ENCODE peak calls at places on chromosome 2, in six cellular contexts. G, P, V, I, B and M are unnamed samples. For H3K27me3, the result is how much of the 10 kb centered on the place peaks cover.

GRCh38 chr2:6077585-6077984 is 385.4 kb downstream of the SOX11 start:
- DNase-seq in G (no peak), P (no peak), V (no peak), I (no peak), B (no peak), M (no peak)

GRCh38 chr2:150909090-150909489 is 352.6 kb downstream of the RBM43 start:
- DNase-seq in G (no peak), P (no peak), V (no peak), I (no peak), B (no peak), M (no peak)

GRCh38 chr2:157620956-157621355 is 7.7 kb downstream of the ACVR1C start:
- DNase-seq in G (peak), P (no peak), V (no peak), I (no peak), B (no peak), M (no peak)

GRCh38 chr2:219570194-219570923 is 980 bp downstream of the OBSL1 start:
- DNase-seq in G (peak), P (no peak), V (no peak), I (no peak), B (no peak), M (peak)

GRCh38 chr2:46780801-46781445 is 134.7 kb downstream of the MCFD2 start:
- DNase-seq in G (peak), P (no peak), V (no peak), I (no peak), B (peak), M (no peak)

GRCh38 chr2:119197529-119198266 is 25.9 kb upstream of the STEAP3 start:
- DNase-seq in G (peak), P (no peak), V (no peak), I (no peak), B (no peak), M (no peak)

GRCh38 chr2:31877008-31877407 is 133.8 kb downstream of the MEMO1 start:
- DNase-seq in G (peak), P (no peak), V (no peak), I (no peak), B (no peak), M (no peak)

GRCh38 chr2:115294999-115295398 is 852.6 kb downstream of the DPP10 start:
- DNase-seq in G (no peak), P (no peak), V (no peak), I (no peak), B (no peak), M (no peak)

GRCh38 chr2:26356771-26357170 is 10.2 kb upstream of the ADGRF3 start:
- DNase-seq in G (peak), P (no peak), V (no peak), I (no peak), B (no peak), M (no peak)

GRCh38 chr2:203682688-203683130 is 23.7 kb upstream of the CD28 start:
- DNase-seq in G (peak), P (no peak), V (no peak), I (no peak), B (no peak), M (no peak)

GRCh38 chr2:100524331-100524730 is 38.5 kb upstream of the PDCL3 start:
- DNase-seq in G (peak), P (no peak), V (no peak), I (no peak), B (no peak), M (no peak)

GRCh38 chr2:157749684-157750083 is 121.0 kb upstream of the ACVR1C start:
- DNase-seq in G (no peak), P (no peak), V (no peak), I (no peak), B (no peak), M (no peak)

GRCh38 chr2:119888673-119889072 is 124.2 kb upstream of the EPB41L5 start:
- DNase-seq in G (peak), P (no peak), V (no peak), I (no peak), B (no peak), M (no peak)

GRCh38 chr2:165114345-165114943 is 89.4 kb downstream of the SCN3A start:
- DNase-seq in G (peak), P (no peak), V (no peak), I (no peak), B (no peak), M (no peak)

GRCh38 chr2:158113896-158114295 is 12.2 kb downstream of the UPP2 start:
- DNase-seq in G (no peak), P (no peak), V (no peak), I (no peak), B (no peak), M (no peak)

GRCh38 chr2:68948695-68949094 is 4.0 kb downstream of the GKN2 start:
- DNase-seq in G (no peak), P (no peak), V (no peak), I (no peak), B (no peak), M (no peak)

GRCh38 chr2:148021059-148021985 is at the start of gene MBD5:
- DNase-seq in G (peak), P (peak), V (peak), I (peak), B (peak), M (peak)

GRCh38 chr2:23606968-23607367 is 222.0 kb downstream of the KLHL29 start:
- DNase-seq in G (peak), P (no peak), V (peak), I (no peak), B (peak), M (no peak)

GRCh38 chr2:220191031-220191430 is 563.6 kb downstream of the SLC4A3 start:
- DNase-seq in G (peak), P (no peak), V (no peak), I (no peak), B (no peak), M (no peak)

GRCh38 chr2:172100080-172101007 is 2.4 kb downstream of the DLX2 start:
- DNase-seq in G (no peak), P (no peak), V (peak), I (no peak), B (no peak), M (no peak)

GRCh38 chr2:182378759-182379158 is 48.1 kb downstream of the PDE1A start:
- DNase-seq in G (no peak), P (no peak), V (no peak), I (no peak), B (no peak), M (no peak)

GRCh38 chr2:166376873-166377272 is 1.1 kb upstream of the SCN9A start:
- DNase-seq in G (no peak), P (no peak), V (no peak), I (no peak), B (no peak), M (no peak)

DNA sequence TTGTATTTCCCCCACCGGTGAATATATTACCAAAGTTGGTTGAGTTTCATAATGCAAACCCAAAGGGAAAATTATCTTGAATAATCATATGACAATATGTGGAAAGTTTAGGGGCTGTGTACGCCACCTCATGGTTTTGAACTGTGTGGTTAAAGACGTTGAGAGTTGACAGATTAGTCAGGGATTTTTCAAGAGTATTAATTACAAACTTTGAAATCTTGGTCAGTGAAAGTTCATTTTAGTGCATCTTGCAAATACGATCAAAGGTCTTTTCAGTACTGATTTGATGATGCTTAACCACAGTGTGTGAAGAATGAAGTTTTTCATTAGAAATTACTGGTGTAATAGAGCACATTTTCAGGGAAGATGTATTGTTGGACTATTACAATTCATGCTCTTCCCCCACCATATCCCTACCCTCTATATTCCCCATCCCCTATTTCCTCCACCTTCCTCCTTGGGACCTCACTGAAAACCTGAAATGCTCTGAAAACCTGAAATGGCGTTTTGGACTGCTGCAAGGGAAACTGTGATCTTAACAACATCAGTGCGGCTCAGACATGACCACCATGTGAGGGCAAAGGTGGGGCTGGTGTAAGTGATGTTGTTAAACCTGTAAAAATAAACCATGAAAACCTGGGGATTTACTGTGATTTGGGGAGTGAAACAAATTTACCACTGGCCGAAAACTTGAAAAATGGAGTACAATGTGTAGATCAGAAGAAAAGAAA is 4.5 kb upstream of the BCL2L11 start:
- DNase-seq in G (no peak), P (no peak), V (no peak), I (no peak), B (no peak), M (no peak)
- H3K27me3 ChIP-seq in G (under half), P (under half), V (half or more), I (under half), B (half or more), M (under half)

DNA sequence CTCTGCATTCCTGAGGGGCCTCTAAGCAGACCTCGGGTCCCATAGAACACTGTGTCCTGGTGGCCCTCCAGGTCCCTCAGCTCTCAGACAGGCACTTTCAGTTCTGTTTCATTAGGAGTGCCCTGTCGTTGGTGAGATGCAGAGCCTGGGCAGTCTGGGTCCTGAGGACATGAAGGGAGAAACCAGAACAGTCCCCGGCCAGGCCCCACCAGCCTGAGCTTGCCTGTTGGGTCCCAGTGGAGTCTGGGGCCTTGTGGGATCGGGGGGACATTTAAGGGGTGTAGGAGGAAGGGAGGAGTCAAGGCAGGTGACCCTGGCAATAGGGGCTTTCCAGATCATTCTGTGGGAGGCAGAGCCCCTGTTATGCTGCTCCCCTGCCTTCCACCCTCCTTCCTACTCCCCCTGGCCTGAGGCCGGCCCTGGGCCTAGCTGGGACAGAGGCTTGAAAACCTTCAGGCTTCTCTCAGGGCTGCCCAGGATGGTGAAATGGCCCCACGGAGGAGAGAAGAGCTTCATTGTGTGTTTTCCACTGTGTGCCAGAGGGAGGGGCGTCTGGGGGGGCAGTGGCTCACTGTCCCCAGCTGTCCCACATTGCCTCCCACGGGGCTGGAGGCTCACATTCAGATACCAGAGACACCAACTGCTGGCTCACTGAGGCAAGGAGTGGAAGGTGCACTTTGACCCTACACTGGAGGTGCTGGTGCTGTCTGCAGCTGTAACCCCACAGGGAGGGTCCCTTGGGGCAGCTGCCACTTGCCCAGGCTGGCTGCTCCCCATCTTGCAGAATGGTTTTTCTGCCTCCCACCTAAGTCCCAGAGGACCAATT is 26.6 kb upstream of the CATIP start:
- DNase-seq in G (no peak), P (no peak), V (no peak), I (no peak), B (no peak), M (no peak)
- TF ChIP-seq POLR2A in G (no peak), P (no peak), V (no peak), I (no peak), B (no peak), M (no peak)

GRCh38 chr2:197615033-197615652 is 60.2 kb downstream of the RFTN2 start:
- DNase-seq in G (no peak), P (peak), V (no peak), I (peak), B (no peak), M (no peak)
- TF ChIP-seq CTCF in G (no peak), P (peak), V (no peak), I (peak), B (no peak), M (no peak)

DNA sequence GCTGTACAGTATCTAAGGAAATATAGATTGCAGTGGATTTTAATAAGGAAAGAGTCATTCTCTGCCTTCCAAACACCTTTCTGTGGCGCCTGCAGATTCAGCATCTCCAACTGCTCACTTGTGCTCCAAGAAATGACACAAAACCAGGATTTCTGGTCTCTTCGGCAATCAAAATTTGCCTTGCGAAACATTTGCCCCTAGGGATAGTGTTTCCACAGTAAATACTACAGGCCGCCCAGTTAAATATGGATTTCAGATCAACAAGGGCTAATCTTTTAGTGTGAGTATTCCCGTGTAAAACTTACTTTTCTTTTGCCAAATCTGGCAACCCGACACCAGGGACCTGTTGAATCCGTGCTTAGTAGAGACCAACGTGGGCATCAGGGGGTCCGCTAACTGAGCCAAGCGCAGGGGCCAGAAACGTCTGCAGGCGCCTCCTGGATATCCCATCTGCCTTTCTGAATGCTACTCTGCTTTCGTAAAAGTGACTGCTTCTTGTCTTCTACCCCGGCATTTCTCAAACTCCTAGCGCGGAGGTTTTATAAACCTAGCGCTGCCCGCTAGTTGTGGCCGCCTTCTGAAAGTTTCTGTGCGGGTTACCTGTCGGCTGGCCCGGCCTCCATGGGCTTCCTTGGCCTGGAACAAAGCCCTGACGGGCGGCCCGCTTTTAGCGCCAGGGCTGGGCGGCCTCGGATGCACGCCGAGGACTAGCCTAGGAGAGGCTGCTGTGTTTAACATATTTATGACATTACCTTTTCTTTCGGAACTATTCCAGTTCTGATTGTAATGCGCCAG is 2.5 kb downstream of the CYP1B1 start:
- DNase-seq in G (no peak), P (no peak), V (no peak), I (peak), B (no peak), M (no peak)
- H3K27me3 ChIP-seq in G (under half), P (under half), V (under half), I (under half), B (under half), M (under half)